ENCODE peak calls at places on chromosomes 13 and 19, in five cellular contexts. U, X, H, T and Y are unnamed samples.

GRCh38 chr13:32587774-32588165 is 1.5 kb downstream of the PDS5B start:
- DNase-seq in U (no peak), X (no peak), H (no peak), T (no peak), Y (no peak)

GRCh38 chr19:2455481-2456300 is 1.1 kb downstream of the LMNB2 start:
- DNase-seq in U (peak; percentile 24), X (peak; percentile 86), H (peak; percentile 55), T (no peak), Y (no peak)

GRCh38 chr13:51999525-51999924 is 11.7 kb downstream of the ATP7B start:
- DNase-seq in U (no peak), X (no peak), H (peak; percentile 69), T (no peak), Y (no peak)

GRCh38 chr19:38683393-38684077 is 36.1 kb downstream of the ACTN4 start:
- DNase-seq in U (peak; percentile 68), X (no peak), H (peak; percentile 99), T (peak; percentile 99), Y (peak; percentile 54)

GRCh38 chr19:42175952-42176648 is 41.4 kb downstream of the DEDD2 start:
- DNase-seq in U (no peak), X (no peak), H (peak; percentile 65), T (no peak), Y (no peak)

GRCh38 chr19:55581145-55581827 is 638 bp upstream of the ZNF579 start:
- DNase-seq in U (no peak), X (no peak), H (peak; percentile 87), T (peak; percentile 44), Y (no peak)

GRCh38 chr13:97067342-97067895 is 73.1 kb upstream of the OXGR1 start:
- DNase-seq in U (no peak), X (no peak), H (no peak), T (no peak), Y (no peak)

GRCh38 chr19:16366433-16367268 is 42.0 kb downstream of the KLF2 start:
- DNase-seq in U (no peak), X (peak; percentile 73), H (no peak), T (no peak), Y (no peak)

GRCh38 chr13:32248789-32249188 is 66.4 kb downstream of the ZAR1L start:
- DNase-seq in U (no peak), X (no peak), H (no peak), T (no peak), Y (no peak)

GRCh38 chr19:10471909-10472308 is 31.2 kb downstream of the KEAP1 start:
- DNase-seq in U (no peak), X (no peak), H (no peak), T (no peak), Y (no peak)

GRCh38 chr13:94318418-94318817 is 161.1 kb downstream of the DCT start:
- DNase-seq in U (no peak), X (no peak), H (no peak), T (no peak), Y (no peak)

GRCh38 chr13:66974889-66975288 is 255.2 kb downstream of the PCDH9 start:
- DNase-seq in U (no peak), X (no peak), H (no peak), T (no peak), Y (no peak)

GRCh38 chr19:39661565-39661964 is 5.9 kb downstream of the LGALS16 start:
- DNase-seq in U (no peak), X (no peak), H (no peak), T (no peak), Y (no peak)

GRCh38 chr13:39397866-39398265 is 205.1 kb downstream of the LHFPL6 start:
- DNase-seq in U (no peak), X (no peak), H (no peak), T (no peak), Y (no peak)

GRCh38 chr13:90562388-90562787 is 785.1 kb upstream of the MIR17HG start:
- DNase-seq in U (no peak), X (no peak), H (no peak), T (no peak), Y (no peak)

GRCh38 chr19:12495002-12495802 is 10.6 kb upstream of the ZNF709 start:
- DNase-seq in U (peak; percentile 84), X (peak; percentile 89), H (peak; percentile 97), T (peak; percentile 90), Y (peak; percentile 92)

GRCh38 chr19:46232029-46232428 is 2.5 kb downstream of the IGFL1 start:
- DNase-seq in U (no peak), X (no peak), H (peak; percentile 16), T (peak; percentile 70), Y (no peak)

GRCh38 chr19:35123573-35123972 is 8.0 kb downstream of the FXYD3 start:
- DNase-seq in U (no peak), X (no peak), H (no peak), T (peak; percentile 56), Y (no peak)

GRCh38 chr19:50315773-50316448 is 13.3 kb downstream of the KCNC3 start:
- DNase-seq in U (no peak), X (peak; percentile 83), H (peak; percentile 92), T (no peak), Y (peak; percentile 72)

GRCh38 chr13:89458456-89458855 is 1787.3 kb downstream of the SLITRK5 start:
- DNase-seq in U (no peak), X (no peak), H (no peak), T (no peak), Y (no peak)

GRCh38 chr19:13036366-13036976 is 41.2 kb downstream of the NFIX start:
- DNase-seq in U (no peak), X (no peak), H (peak; percentile 58), T (peak; percentile 62), Y (no peak)

GRCh38 chr19:42471554-42472249 is 29.0 kb upstream of the CXCL17 start:
- DNase-seq in U (no peak), X (no peak), H (peak; percentile 58), T (peak; percentile 61), Y (no peak)

GRCh38 chr13:111315347-111315995 is 5.0 kb upstream of the TEX29 start:
- DNase-seq in U (no peak), X (no peak), H (no peak), T (no peak), Y (no peak)

GRCh38 chr19:3361384-3362216 is 4.8 kb upstream of the NFIC start:
- DNase-seq in U (no peak), X (no peak), H (peak; percentile 46), T (no peak), Y (no peak)

GRCh38 chr13:48160879-48161278 is 66.0 kb upstream of the MED4 start:
- DNase-seq in U (no peak), X (no peak), H (no peak), T (no peak), Y (no peak)

GRCh38 chr13:51542358-51542972 is 41.8 kb upstream of the WDFY2 start:
- DNase-seq in U (no peak), X (no peak), H (no peak), T (no peak), Y (no peak)

GRCh38 chr19:55188620-55189019 is 8.5 kb upstream of the SYT5 start:
- DNase-seq in U (no peak), X (peak; percentile 13), H (no peak), T (no peak), Y (no peak)

GRCh38 chr19:56309511-56310185 is 5.0 kb downstream of the ZSCAN5A start:
- DNase-seq in U (peak; percentile 45), X (peak; percentile 53), H (peak; percentile 94), T (peak; percentile 73), Y (peak; percentile 73)

GRCh38 chr19:30228113-30228725 is 144.0 kb upstream of the ZNF536 start:
- DNase-seq in U (no peak), X (no peak), H (peak; percentile 64), T (no peak), Y (peak; percentile 60)

GRCh38 chr13:114017028-114017630 is 43.3 kb upstream of the C13orf46 start:
- DNase-seq in U (no peak), X (no peak), H (peak; percentile 82), T (no peak), Y (no peak)

GRCh38 chr13:51715613-51716012 is 88.3 kb downstream of the DHRS12 start:
- DNase-seq in U (no peak), X (no peak), H (no peak), T (no peak), Y (no peak)

GRCh38 chr13:96958286-96958891 is 35.9 kb downstream of the OXGR1 start:
- DNase-seq in U (no peak), X (no peak), H (no peak), T (no peak), Y (no peak)

GRCh38 chr19:5397804-5398692 is 57.2 kb upstream of the ZNRF4 start:
- DNase-seq in U (no peak), X (no peak), H (peak; percentile 86), T (peak; percentile 17), Y (peak; percentile 68)

GRCh38 chr19:15532779-15533521 is 24.6 kb downstream of the CYP4F22 start:
- DNase-seq in U (no peak), X (no peak), H (no peak), T (no peak), Y (no peak)

GRCh38 chr13:95745752-95746151 is 68.8 kb downstream of the DNAJC3 start:
- DNase-seq in U (no peak), X (no peak), H (no peak), T (no peak), Y (no peak)

GRCh38 chr13:104773775-104774174 is 1707.6 kb upstream of the SLC10A2 start:
- DNase-seq in U (no peak), X (no peak), H (no peak), T (no peak), Y (no peak)

GRCh38 chr13:92967923-92968322 is 258.7 kb upstream of the GPC6 start:
- DNase-seq in U (no peak), X (no peak), H (peak; percentile 48), T (no peak), Y (no peak)
- TF ChIP-seq CTCF in U (no peak), X (no peak), H (peak; percentile 47), T (no peak), Y (no peak)

GRCh38 chr19:19758164-19758563 is 25.3 kb upstream of the ZNF14 start:
- DNase-seq in U (no peak), X (no peak), H (peak; percentile 61), T (no peak), Y (no peak)
- TF ChIP-seq CTCF in U (no peak), X (no peak), H (peak; percentile 63), T (no peak), Y (no peak)

DNA sequence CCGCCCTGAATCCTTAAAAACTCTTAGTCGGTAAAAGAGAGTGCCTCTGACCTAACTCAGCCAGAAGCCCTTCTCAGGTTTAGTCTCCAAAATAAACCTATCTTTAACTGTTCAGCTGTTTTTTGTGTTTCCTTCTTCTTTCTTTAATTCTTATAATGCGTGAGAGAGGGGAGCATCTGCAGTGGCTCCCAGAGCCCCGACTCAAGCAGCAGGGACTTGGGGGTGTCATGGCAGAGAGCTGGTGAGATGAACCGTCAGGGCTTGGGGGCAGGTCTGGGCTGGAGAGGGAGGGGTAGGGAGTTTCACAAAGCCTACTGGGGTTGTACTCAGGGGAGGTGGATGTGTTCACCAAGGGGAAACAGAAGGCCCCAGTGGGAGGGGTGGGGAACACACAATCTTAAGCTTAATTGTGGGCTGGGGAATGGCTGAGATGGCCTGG is 16.8 kb upstream of the SIGLEC6 start:
- DNase-seq in U (no peak), X (no peak), H (no peak), T (no peak), Y (no peak)
- TF ChIP-seq CTCF in U (no peak), X (no peak), H (no peak), T (no peak), Y (no peak)

DNA sequence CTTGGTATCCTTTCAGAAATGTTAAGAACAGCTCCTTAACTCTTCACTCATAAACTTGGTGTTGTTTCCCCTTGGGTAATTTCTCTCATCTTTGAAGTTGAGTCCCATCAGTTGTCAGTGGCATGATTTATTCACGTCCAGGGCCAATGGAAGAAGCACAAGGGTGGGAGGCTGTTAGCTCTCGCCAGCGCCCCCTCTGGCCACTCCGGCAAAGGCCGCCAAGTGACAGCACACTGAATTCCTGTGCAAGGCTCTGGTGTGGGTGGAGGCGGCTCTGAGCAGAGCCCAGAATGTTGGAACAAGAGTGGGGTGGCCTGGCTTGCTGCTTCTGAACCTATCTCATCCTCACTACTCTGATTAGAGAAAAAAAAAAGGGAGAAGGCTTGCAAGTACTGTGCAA is 13.1 kb upstream of the MEDAG start:
- DNase-seq in U (peak; percentile 21), X (no peak), H (peak; percentile 94), T (peak; percentile 51), Y (peak; percentile 73)
- TF ChIP-seq CTCF in U (peak; percentile 59), X (no peak), H (peak; percentile 91), T (peak; percentile 21), Y (peak; percentile 65)